ENCODE peak calls at places on chromosomes 5 and 9, in four cellular contexts. One of them, this sample, is unnamed.

GRCh38 chr9:92242115-92242778 is 51.2 kb downstream of the IARS1 start:
- DNase-seq in fibroblast of the aortic adventitia: peak
- DNase-seq in brain microvascular endothelial cell: peak
- DNase-seq in tibial nerve: no peak
- DNase-seq in this sample: peak

GRCh38 chr5:9515451-9515850 is 30.4 kb downstream of the SEMA5A start:
- DNase-seq in fibroblast of the aortic adventitia: no peak
- DNase-seq in tibial nerve: no peak
- DNase-seq in brain microvascular endothelial cell: no peak
- DNase-seq in this sample: no peak

GRCh38 chr5:59813761-59814562 is 79.6 kb downstream of the PDE4D start:
- DNase-seq in tibial nerve: no peak
- DNase-seq in fibroblast of the aortic adventitia: peak
- DNase-seq in brain microvascular endothelial cell: peak
- DNase-seq in this sample: peak

GRCh38 chr5:1278656-1279442 is 16.0 kb downstream of the TERT start:
- DNase-seq in tibial nerve: no peak
- DNase-seq in brain microvascular endothelial cell: no peak
- DNase-seq in fibroblast of the aortic adventitia: no peak
- DNase-seq in this sample: no peak

GRCh38 chr9:131578778-131579504 is 33.6 kb downstream of the PRRT1B start:
- DNase-seq in tibial nerve: no peak
- DNase-seq in fibroblast of the aortic adventitia: no peak
- DNase-seq in brain microvascular endothelial cell: no peak
- DNase-seq in this sample: peak

GRCh38 chr5:1564182-1564748 is 40.5 kb upstream of the LPCAT1 start:
- DNase-seq in fibroblast of the aortic adventitia: peak
- DNase-seq in brain microvascular endothelial cell: peak
- DNase-seq in tibial nerve: no peak
- DNase-seq in this sample: peak

GRCh38 chr9:134641173-134641985 is at the start of gene COL5A1:
- DNase-seq in brain microvascular endothelial cell: peak
- DNase-seq in tibial nerve: peak
- DNase-seq in fibroblast of the aortic adventitia: peak
- DNase-seq in this sample: peak

GRCh38 chr9:6239048-6239461 is 23.4 kb downstream of the IL33 start:
- DNase-seq in fibroblast of the aortic adventitia: peak
- DNase-seq in brain microvascular endothelial cell: no peak
- DNase-seq in tibial nerve: no peak
- DNase-seq in this sample: no peak

GRCh38 chr9:37574996-37575395 is 1.2 kb downstream of the FBXO10 start:
- DNase-seq in fibroblast of the aortic adventitia: no peak
- DNase-seq in tibial nerve: no peak
- DNase-seq in brain microvascular endothelial cell: no peak
- DNase-seq in this sample: peak

GRCh38 chr9:16579872-16580432 is 290.5 kb downstream of the BNC2 start:
- DNase-seq in tibial nerve: no peak
- DNase-seq in brain microvascular endothelial cell: no peak
- DNase-seq in fibroblast of the aortic adventitia: no peak
- DNase-seq in this sample: no peak

GRCh38 chr9:16575878-16576245 is 294.6 kb downstream of the BNC2 start:
- DNase-seq in tibial nerve: no peak
- DNase-seq in fibroblast of the aortic adventitia: peak
- DNase-seq in brain microvascular endothelial cell: no peak
- DNase-seq in this sample: no peak

GRCh38 chr9:16571127-16571848 is 299.2 kb downstream of the BNC2 start:
- DNase-seq in fibroblast of the aortic adventitia: peak
- DNase-seq in brain microvascular endothelial cell: no peak
- DNase-seq in tibial nerve: no peak
- DNase-seq in this sample: no peak

GRCh38 chr9:16572005-16572727 is 298.3 kb downstream of the BNC2 start:
- DNase-seq in fibroblast of the aortic adventitia: no peak
- DNase-seq in tibial nerve: no peak
- DNase-seq in brain microvascular endothelial cell: no peak
- DNase-seq in this sample: no peak

GRCh38 chr9:16575142-16575877 is 295.2 kb downstream of the BNC2 start:
- DNase-seq in fibroblast of the aortic adventitia: no peak
- DNase-seq in tibial nerve: no peak
- DNase-seq in brain microvascular endothelial cell: no peak
- DNase-seq in this sample: peak
- TF ChIP-seq CTCF in fibroblast of the aortic adventitia: no peak
- TF ChIP-seq CTCF in tibial nerve: no peak
- TF ChIP-seq CTCF in brain microvascular endothelial cell: peak
- TF ChIP-seq CTCF in this sample: no peak

GRCh38 chr5:28065664-28066063 is 1027.3 kb upstream of the CDH9 start:
- DNase-seq in tibial nerve: no peak
- DNase-seq in brain microvascular endothelial cell: no peak
- DNase-seq in fibroblast of the aortic adventitia: no peak
- DNase-seq in this sample: no peak

DNA sequence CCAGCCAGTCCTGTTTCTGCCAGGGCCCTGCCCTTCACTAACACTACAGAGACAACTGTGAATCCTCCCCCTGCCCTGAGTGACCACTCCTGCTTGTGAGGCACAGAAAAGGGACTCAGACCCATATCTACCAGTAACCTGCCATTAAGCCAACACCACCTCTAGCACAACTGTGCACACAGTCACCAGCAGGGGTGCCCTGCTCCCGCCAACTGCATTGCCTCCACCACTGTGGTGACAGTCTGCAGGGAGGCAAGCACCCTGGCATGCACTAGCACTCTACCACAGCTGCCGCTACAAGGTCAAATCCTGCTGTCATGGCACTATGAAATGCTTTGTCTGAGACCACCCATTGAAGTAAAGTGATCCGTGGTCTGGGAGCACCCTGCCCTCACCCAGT is 1028.5 kb upstream of the CDH9 start:
- DNase-seq in brain microvascular endothelial cell: no peak
- DNase-seq in tibial nerve: no peak
- DNase-seq in fibroblast of the aortic adventitia: no peak
- DNase-seq in this sample: no peak
- TF ChIP-seq CTCF in brain microvascular endothelial cell: no peak
- TF ChIP-seq CTCF in tibial nerve: no peak
- TF ChIP-seq CTCF in fibroblast of the aortic adventitia: no peak
- TF ChIP-seq CTCF in this sample: no peak

GRCh38 chr5:143196601-143197259 is 206.8 kb downstream of the NR3C1 start:
- DNase-seq in tibial nerve: no peak
- DNase-seq in brain microvascular endothelial cell: no peak
- DNase-seq in fibroblast of the aortic adventitia: no peak
- DNase-seq in this sample: no peak
- TF ChIP-seq CTCF in tibial nerve: no peak
- TF ChIP-seq CTCF in brain microvascular endothelial cell: no peak
- TF ChIP-seq CTCF in fibroblast of the aortic adventitia: no peak
- TF ChIP-seq CTCF in this sample: no peak

GRCh38 chr5:141349917-141350619 is at the start of gene PCDHGB1:
- DNase-seq in fibroblast of the aortic adventitia: peak
- DNase-seq in tibial nerve: no peak
- DNase-seq in brain microvascular endothelial cell: peak
- DNase-seq in this sample: no peak
- TF ChIP-seq CTCF in fibroblast of the aortic adventitia: peak
- TF ChIP-seq CTCF in tibial nerve: no peak
- TF ChIP-seq CTCF in brain microvascular endothelial cell: peak
- TF ChIP-seq CTCF in this sample: peak

GRCh38 chr5:157306690-157307089 is 40.8 kb downstream of the CYFIP2 start:
- DNase-seq in fibroblast of the aortic adventitia: no peak
- DNase-seq in brain microvascular endothelial cell: no peak
- DNase-seq in tibial nerve: no peak
- DNase-seq in this sample: no peak

GRCh38 chr5:157311595-157311994 is 45.7 kb downstream of the CYFIP2 start:
- DNase-seq in fibroblast of the aortic adventitia: no peak
- DNase-seq in brain microvascular endothelial cell: no peak
- DNase-seq in tibial nerve: no peak
- DNase-seq in this sample: no peak

GRCh38 chr5:157306092-157306491 is 40.2 kb downstream of the CYFIP2 start:
- DNase-seq in fibroblast of the aortic adventitia: no peak
- DNase-seq in brain microvascular endothelial cell: no peak
- DNase-seq in tibial nerve: no peak
- DNase-seq in this sample: no peak

GRCh38 chr5:157309796-157310195 is 43.9 kb downstream of the CYFIP2 start:
- DNase-seq in brain microvascular endothelial cell: no peak
- DNase-seq in tibial nerve: no peak
- DNase-seq in fibroblast of the aortic adventitia: no peak
- DNase-seq in this sample: no peak

GRCh38 chr5:157308826-157309465 is 43.0 kb downstream of the CYFIP2 start:
- DNase-seq in fibroblast of the aortic adventitia: peak
- DNase-seq in tibial nerve: no peak
- DNase-seq in brain microvascular endothelial cell: peak
- DNase-seq in this sample: no peak
- TF ChIP-seq CTCF in fibroblast of the aortic adventitia: peak
- TF ChIP-seq CTCF in tibial nerve: no peak
- TF ChIP-seq CTCF in brain microvascular endothelial cell: peak
- TF ChIP-seq CTCF in this sample: no peak

GRCh38 chr9:38621434-38622082 is 1.2 kb upstream of the ANKRD18A start:
- DNase-seq in brain microvascular endothelial cell: no peak
- DNase-seq in fibroblast of the aortic adventitia: no peak
- DNase-seq in tibial nerve: no peak
- DNase-seq in this sample: no peak

GRCh38 chr9:38619556-38620447 is 594 bp downstream of the ANKRD18A start:
- DNase-seq in tibial nerve: no peak
- DNase-seq in fibroblast of the aortic adventitia: no peak
- DNase-seq in brain microvascular endothelial cell: no peak
- DNase-seq in this sample: no peak

GRCh38 chr9:38622083-38622674 is 1.8 kb upstream of the ANKRD18A start:
- DNase-seq in tibial nerve: no peak
- DNase-seq in brain microvascular endothelial cell: no peak
- DNase-seq in fibroblast of the aortic adventitia: no peak
- DNase-seq in this sample: no peak

GRCh38 chr9:38622961-38623360 is 2.6 kb upstream of the ANKRD18A start:
- DNase-seq in fibroblast of the aortic adventitia: no peak
- DNase-seq in tibial nerve: no peak
- DNase-seq in brain microvascular endothelial cell: no peak
- DNase-seq in this sample: no peak

DNA sequence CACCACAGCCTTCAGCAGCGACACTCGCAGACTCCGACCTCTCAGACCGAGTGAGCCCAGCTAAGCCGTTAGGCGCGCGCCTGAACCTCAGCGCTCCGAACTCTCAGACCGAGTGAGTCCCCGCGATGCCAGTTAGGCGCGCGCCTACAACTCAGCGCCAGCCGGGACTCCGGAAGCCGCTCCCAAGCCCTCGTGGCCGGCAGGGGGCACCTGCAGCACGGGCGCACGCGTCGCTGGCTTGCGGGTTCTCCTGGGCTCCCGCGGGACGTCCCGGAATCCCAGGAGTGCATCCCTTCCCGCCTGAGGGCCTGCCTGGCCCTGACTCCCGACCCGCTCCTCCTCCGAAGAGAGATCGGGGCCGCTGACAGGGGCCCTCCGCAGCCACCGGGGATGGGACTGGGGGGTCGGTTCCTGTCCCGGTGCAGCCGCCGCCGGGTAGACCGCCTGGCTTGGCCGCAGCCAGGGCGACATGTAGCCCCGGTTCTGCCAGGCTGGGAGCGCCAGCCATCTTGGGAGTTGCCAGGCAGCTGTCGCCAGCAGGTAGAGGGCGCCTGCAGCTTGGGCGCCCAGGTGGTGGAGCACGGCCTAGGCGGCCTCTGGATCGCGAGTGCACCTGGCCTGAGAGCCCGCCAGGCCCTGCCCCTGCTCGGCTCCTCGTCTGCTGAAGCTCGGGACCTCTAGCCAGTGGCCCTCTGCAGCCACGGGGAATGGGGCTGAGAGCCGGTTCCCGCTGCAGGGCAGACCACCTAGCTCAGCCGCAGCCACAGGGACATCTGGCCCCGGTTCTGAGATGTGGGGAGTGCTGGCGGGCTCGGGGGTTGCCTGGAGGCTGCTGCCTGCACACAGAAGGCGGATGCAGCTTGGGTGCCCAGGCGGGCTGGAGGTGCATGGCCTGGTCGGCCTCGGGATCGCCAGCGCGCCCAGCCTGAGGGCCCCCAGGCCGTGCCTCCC is at the start of gene ANKRD18A:
- DNase-seq in tibial nerve: no peak
- DNase-seq in fibroblast of the aortic adventitia: peak
- DNase-seq in brain microvascular endothelial cell: peak
- DNase-seq in this sample: peak
- TF ChIP-seq CTCF in tibial nerve: peak
- TF ChIP-seq CTCF in fibroblast of the aortic adventitia: peak
- TF ChIP-seq CTCF in brain microvascular endothelial cell: peak
- TF ChIP-seq CTCF in this sample: peak

GRCh38 chr9:12464910-12465512 is 228.2 kb upstream of the TYRP1 start:
- DNase-seq in fibroblast of the aortic adventitia: peak
- DNase-seq in tibial nerve: no peak
- DNase-seq in brain microvascular endothelial cell: peak
- DNase-seq in this sample: peak
- TF ChIP-seq CTCF in fibroblast of the aortic adventitia: peak
- TF ChIP-seq CTCF in tibial nerve: peak
- TF ChIP-seq CTCF in brain microvascular endothelial cell: peak
- TF ChIP-seq CTCF in this sample: peak

This sample was measured in endothelial cell of umbilical vein.